ENCODE peak calls at places on chromosomes 2 and 18, in six cellular contexts. W is left lung; K is CD8-positive, alpha-beta T cell; D is cardiac muscle cell; G is GM23248; Y is mammary epithelial cell. X is an unnamed sample.

GRCh38 chr2:215354771-215355695 is 43.2 kb downstream of the ATIC start:
- DNase-seq in G (peak; percentile 84), Y (peak; percentile 24), D (peak; percentile 80), K (no peak), W (no peak), X (no peak)

GRCh38 chr2:120354935-120355845 is 9.3 kb downstream of the INHBB start:
- DNase-seq in W (no peak), D (no peak), G (no peak), K (no peak), Y (no peak), X (no peak)

GRCh38 chr18:32445846-32446245 is 24.8 kb downstream of the GAREM1 start:
- DNase-seq in Y (no peak), G (no peak), W (no peak), K (no peak), D (no peak), X (no peak)

GRCh38 chr2:17643031-17643615 is 102.6 kb downstream of the VSNL1 start:
- DNase-seq in D (peak; percentile 93), Y (peak; percentile 94), K (no peak), G (peak; percentile 99), W (peak; percentile 82), X (peak; percentile 95)

GRCh38 chr2:38294597-38294996 is 82.5 kb downstream of the ATL2 start:
- DNase-seq in K (no peak), G (no peak), Y (no peak), D (no peak), W (no peak), X (no peak)

GRCh38 chr2:96091141-96091710 is 25.1 kb downstream of the ADRA2B start:
- DNase-seq in G (no peak), D (no peak), K (no peak), Y (no peak), W (peak; percentile 24), X (no peak)

GRCh38 chr18:69845588-69846506 is 101.8 kb downstream of the CD226 start:
- DNase-seq in K (no peak), W (no peak), Y (no peak), D (peak; percentile 36), G (peak; percentile 1), X (no peak)

GRCh38 chr2:177906041-177906718 is 166.4 kb downstream of the PDE11A start:
- DNase-seq in G (peak; percentile 59), W (peak; percentile 36), K (peak; percentile 22), D (peak; percentile 67), Y (peak; percentile 45), X (no peak)

GRCh38 chr2:237628482-237629187 is 1.2 kb downstream of the LRRFIP1 start:
- DNase-seq in W (no peak), G (no peak), Y (no peak), D (no peak), K (no peak), X (no peak)

GRCh38 chr2:99032786-99033185 is 96.8 kb upstream of the CRACDL start:
- DNase-seq in W (no peak), Y (peak; percentile 84), D (no peak), K (no peak), G (peak; percentile 6), X (peak; percentile 16)

GRCh38 chr2:202034249-202035088 is 814 bp downstream of the FZD7 start:
- DNase-seq in D (peak; percentile 50), G (peak; percentile 83), Y (peak; percentile 59), K (no peak), W (no peak), X (no peak)

GRCh38 chr2:214731008-214731407 is 78.5 kb downstream of the BARD1 start:
- DNase-seq in W (no peak), Y (peak; percentile 5), G (no peak), K (no peak), D (no peak), X (peak; percentile 12)

GRCh38 chr2:101788995-101789970 is 91.8 kb downstream of the MAP4K4 start:
- DNase-seq in W (no peak), K (no peak), D (peak; percentile 49), G (no peak), Y (no peak), X (no peak)

GRCh38 chr2:207341114-207341750 is 175.5 kb upstream of the KLF7 start:
- DNase-seq in G (no peak), D (no peak), W (no peak), Y (no peak), K (no peak), X (no peak)

GRCh38 chr2:46770622-46771021 is 145.0 kb downstream of the MCFD2 start:
- DNase-seq in Y (no peak), D (peak; percentile 76), G (peak; percentile 84), K (no peak), W (no peak), X (peak; percentile 74)

GRCh38 chr2:75287624-75288313 is 88.4 kb upstream of the TACR1 start:
- DNase-seq in D (no peak), K (no peak), G (no peak), Y (no peak), W (no peak), X (no peak)

GRCh38 chr2:38215511-38215910 is 139.6 kb upstream of the CYP1B1 start:
- DNase-seq in K (no peak), Y (no peak), W (no peak), G (no peak), D (no peak), X (no peak)

GRCh38 chr2:79585701-79586428 is 73.0 kb downstream of the CTNNA2 start:
- DNase-seq in D (no peak), Y (no peak), K (no peak), G (peak; percentile 37), W (no peak), X (peak; percentile 70)

GRCh38 chr2:172000696-172001361 is 1.1 kb downstream of the METAP1D start:
- DNase-seq in G (peak; percentile 24), Y (no peak), K (no peak), D (no peak), W (no peak), X (no peak)

DNA sequence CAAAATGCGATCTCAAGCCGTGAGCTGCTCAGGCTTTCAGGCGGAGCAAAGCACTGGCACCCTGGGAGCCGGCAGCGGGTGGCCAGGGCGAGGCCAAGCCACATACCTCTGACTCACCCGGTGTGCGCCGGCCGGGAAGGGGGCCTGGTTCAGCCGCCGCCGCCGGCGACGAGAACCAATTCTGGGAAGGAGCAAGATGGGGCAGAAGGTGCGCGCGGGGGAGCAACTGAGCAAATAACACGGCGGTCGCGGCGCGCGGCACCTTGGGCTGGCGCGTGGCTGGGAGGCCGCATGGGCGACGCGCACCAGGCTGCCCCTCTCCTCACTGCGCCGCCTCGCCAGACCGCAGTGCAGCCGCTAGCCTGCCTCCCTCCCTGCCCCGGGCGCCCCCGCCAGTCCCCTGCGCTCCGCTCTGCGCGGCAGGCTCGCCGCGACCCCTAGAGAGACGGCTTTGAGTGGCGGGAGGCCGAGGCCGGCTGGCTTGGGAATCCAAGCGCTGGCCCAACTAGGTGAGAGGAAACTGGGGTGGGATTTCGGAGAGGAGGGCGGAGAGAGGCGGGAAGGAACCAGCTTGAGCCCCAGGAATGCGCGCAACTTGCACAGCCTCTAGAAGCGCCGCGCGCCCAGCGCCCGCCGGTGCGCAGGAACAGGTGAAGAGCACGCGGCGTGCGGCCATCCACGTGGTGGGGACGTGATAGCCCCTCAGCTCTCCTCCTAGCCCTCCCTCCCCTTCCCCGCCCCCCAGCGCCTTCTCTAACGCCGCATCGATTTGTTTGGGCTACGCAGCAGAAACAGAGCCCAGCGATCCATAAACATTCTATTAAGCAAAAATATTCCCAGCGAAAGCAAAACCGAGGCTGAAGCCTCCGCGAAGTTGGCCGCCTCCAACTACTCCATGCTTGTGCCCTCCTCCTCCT is 3.3 kb downstream of the NRP2 start:
- DNase-seq in D (peak; percentile 68), K (no peak), W (peak; percentile 67), G (peak; percentile 87), Y (peak; percentile 83), X (no peak)
- H3K4me3 ChIP-seq in D (peak overlapping the region; percentile 69), K (no peak overlapping the region), W (peak overlapping the region; percentile 68), G (peak overlapping the region; percentile 82), Y (peak overlapping the region; percentile 81), X (peak overlapping the region; percentile 72)

GRCh38 chr2:189113963-189114362 is 65.6 kb downstream of the COL5A2 start:
- DNase-seq in W (no peak), G (peak; percentile 59), D (no peak), K (no peak), Y (no peak), X (no peak)

GRCh38 chr2:189115126-189115525 is 64.4 kb downstream of the COL5A2 start:
- DNase-seq in G (peak; percentile 57), K (no peak), D (peak; percentile 62), Y (no peak), W (no peak), X (no peak)

GRCh38 chr2:189109921-189110397 is 69.6 kb downstream of the COL5A2 start:
- DNase-seq in Y (no peak), D (peak; percentile 43), K (no peak), G (no peak), W (no peak), X (peak; percentile 23)

GRCh38 chr2:189116059-189116458 is 63.5 kb downstream of the COL5A2 start:
- DNase-seq in K (no peak), G (peak; percentile 62), Y (no peak), D (no peak), W (no peak), X (no peak)

GRCh38 chr2:189111063-189111715 is 68.4 kb downstream of the COL5A2 start:
- DNase-seq in D (no peak), W (no peak), Y (no peak), K (no peak), G (no peak), X (no peak)
- H3K27me3 ChIP-seq in D (no peaks in the 10 kb centered on the region), W (no peaks in the 10 kb centered on the region), Y (no peaks in the 10 kb centered on the region), K (no peaks in the 10 kb centered on the region), G (no peaks in the 10 kb centered on the region), X (no peaks in the 10 kb centered on the region)

DNA sequence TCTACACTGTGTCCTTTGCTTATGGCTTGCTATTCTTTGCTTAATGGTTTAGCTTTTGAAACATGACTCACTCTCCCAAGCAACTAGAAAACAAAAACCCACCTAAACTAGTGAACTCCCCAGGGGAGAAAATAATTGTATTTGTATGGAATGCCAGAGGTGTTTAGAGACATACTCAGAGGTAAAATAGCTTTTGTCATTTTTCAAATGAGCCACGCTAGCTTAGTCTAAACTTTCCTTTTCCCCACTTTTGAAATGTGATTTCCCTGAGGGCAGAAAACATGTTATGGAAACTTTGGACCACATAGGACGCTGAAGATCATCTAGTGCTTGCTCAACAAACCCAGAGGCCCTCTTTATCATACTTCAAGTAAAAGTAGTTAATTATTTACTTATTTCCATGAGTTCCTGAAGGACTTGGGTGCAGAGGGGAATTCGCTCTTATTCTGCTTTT is 16.5 kb upstream of the CYTIP start:
- DNase-seq in G (peak; percentile 10), Y (no peak), D (peak; percentile 12), W (no peak), K (no peak), X (peak; percentile 61)
- H3K4me3 ChIP-seq in G (no peak overlapping the region), Y (no peak overlapping the region), D (no peak overlapping the region), W (no peak overlapping the region), K (no peak overlapping the region), X (no peak overlapping the region)

DNA sequence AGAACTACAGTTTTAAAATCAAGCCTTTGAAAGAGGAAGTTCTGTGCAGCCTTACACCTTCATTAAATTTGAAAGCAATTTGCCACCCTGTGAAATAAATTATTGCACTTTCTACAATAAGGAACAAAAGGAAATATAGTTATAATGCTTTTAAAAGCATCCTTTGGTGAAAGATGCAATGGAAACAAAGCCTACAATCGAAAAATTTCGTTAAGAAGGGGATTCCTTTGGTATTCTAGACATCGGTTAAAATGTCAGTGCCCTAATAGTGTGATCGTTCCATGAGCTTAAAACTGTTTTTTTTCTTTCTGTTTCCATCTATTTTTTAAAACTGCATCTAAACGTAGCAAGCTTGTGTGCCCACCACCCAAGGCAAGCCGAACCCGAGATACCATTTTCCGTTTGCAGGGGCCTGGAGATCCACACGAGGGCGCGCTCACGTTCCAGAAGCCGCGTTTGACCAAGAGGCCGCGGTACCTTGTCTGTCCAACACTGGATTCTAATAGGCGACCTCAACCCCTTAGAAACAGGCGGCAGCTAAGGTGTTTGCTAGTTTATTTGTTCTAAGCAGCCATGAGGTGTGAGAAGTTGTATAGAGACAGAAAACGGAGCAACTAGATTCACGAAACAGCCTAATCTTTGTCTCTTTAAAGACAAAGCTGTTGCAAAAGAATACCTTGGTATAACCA is 4.0 kb downstream of the HOXD11 start:
- DNase-seq in D (peak; percentile 57), W (no peak), G (peak; percentile 92), K (no peak), Y (no peak), X (no peak)
- H3K27me3 ChIP-seq in D (peaks cover 99% of the 10 kb centered on the region), W (peaks cover 98% of the 10 kb centered on the region), G (no peaks in the 10 kb centered on the region), K (peaks cover 75% of the 10 kb centered on the region), Y (peaks cover 83% of the 10 kb centered on the region), X (peaks cover 3% of the 10 kb centered on the region)

X was measured in kidney epithelial cell.